ENCODE peak calls at places on chromosomes 13 and 19, in eight cellular contexts. V is heart left ventricle, B is uterus, R is Peyer's patch, D is IMR-90, O is tibial nerve, Q is adrenal gland, Y is testis. G is an unnamed sample.
A peak's percentile ranks its signal among the peaks of the same experiment; 100 is the strongest.

GRCh38 chr13:33123066-33123940 is 107.1 kb downstream of the KL start:
- DNase-seq in Q (peak; percentile 67), R (no peak), D (peak; percentile 53), Y (peak; percentile 49), V (peak; percentile 74), O (no peak), B (no peak), G (peak; percentile 65)

GRCh38 chr19:49056101-49056901 is 1.2 kb downstream of the CGB7 start:
- DNase-seq in D (peak; percentile 28), V (peak; percentile 60), B (peak; percentile 28), R (peak; percentile 45), O (peak; percentile 25), Q (no peak), Y (peak; percentile 71), G (peak; percentile 54)

GRCh38 chr13:73984949-73985691 is 149.1 kb downstream of the KLF12 start:
- DNase-seq in B (no peak), R (peak; percentile 37), D (no peak), Q (no peak), V (peak; percentile 32), O (no peak), Y (no peak), G (no peak)

GRCh38 chr13:37288057-37288720 is 182.7 kb upstream of the CSNK1A1L start:
- DNase-seq in R (no peak), O (no peak), Q (no peak), B (no peak), V (no peak), Y (no peak), D (no peak), G (no peak)

GRCh38 chr13:109336730-109337129 is 449.7 kb downstream of the IRS2 start:
- DNase-seq in O (no peak), Q (no peak), B (no peak), Y (no peak), R (no peak), V (no peak), D (peak; percentile 85), G (no peak)

GRCh38 chr13:100506154-100506553 is 82.4 kb downstream of the GGACT start:
- DNase-seq in V (no peak), Q (no peak), Y (no peak), O (no peak), B (no peak), D (no peak), R (no peak), G (no peak)

GRCh38 chr13:96967248-96967745 is 27.0 kb downstream of the OXGR1 start:
- DNase-seq in R (no peak), Y (no peak), O (no peak), Q (no peak), D (no peak), B (no peak), V (no peak), G (no peak)

GRCh38 chr13:70856706-70857105 is 748.5 kb upstream of the KLHL1 start:
- DNase-seq in Y (no peak), O (no peak), R (no peak), V (no peak), Q (no peak), D (no peak), B (no peak), G (no peak)

GRCh38 chr13:21014666-21015170 is 46.7 kb downstream of the LATS2 start:
- DNase-seq in B (no peak), Q (peak; percentile 82), R (no peak), Y (no peak), O (no peak), D (peak; percentile 91), V (peak; percentile 77), G (no peak)

GRCh38 chr19:10269333-10270179 is 1.4 kb upstream of the ICAM1 start:
- DNase-seq in V (peak; percentile 91), Q (peak; percentile 79), O (peak; percentile 79), Y (peak; percentile 89), B (peak; percentile 82), R (peak; percentile 87), D (peak; percentile 65), G (peak; percentile 78)

GRCh38 chr13:75372517-75372916 is 109.5 kb downstream of the TBC1D4 start:
- DNase-seq in B (no peak), V (no peak), O (no peak), Y (no peak), Q (no peak), R (no peak), D (peak; percentile 62), G (no peak)

GRCh38 chr13:89920461-89920860 is 1427.0 kb upstream of the MIR17HG start:
- DNase-seq in V (no peak), Y (no peak), B (no peak), Q (no peak), O (no peak), D (no peak), R (no peak), G (no peak)

GRCh38 chr19:44653977-44654784 is 10.5 kb downstream of the PVR start:
- DNase-seq in Q (peak; percentile 82), B (peak; percentile 43), Y (peak; percentile 80), O (peak; percentile 61), V (peak; percentile 76), D (peak; percentile 43), R (peak; percentile 85), G (peak; percentile 80)

GRCh38 chr19:45676851-45677263 is 8.8 kb downstream of the GIPR start:
- DNase-seq in D (no peak), V (no peak), B (no peak), Y (no peak), O (no peak), R (peak; percentile 51), Q (no peak), G (peak; percentile 64)

GRCh38 chr13:30881931-30882899 is 23.9 kb upstream of the MEDAG start:
- DNase-seq in V (no peak), O (no peak), Q (no peak), R (no peak), Y (no peak), B (peak; percentile 32), D (no peak), G (no peak)

GRCh38 chr19:47471733-47472457 is at the start of gene SLC8A2:
- DNase-seq in D (peak; percentile 77), B (peak; percentile 87), R (no peak), Y (peak; percentile 82), O (no peak), Q (peak; percentile 50), V (peak; percentile 77), G (peak; percentile 83)

GRCh38 chr13:49996951-49997895 is at the start of gene TRIM13:
- DNase-seq in O (peak; percentile 92), Y (peak; percentile 94), V (peak; percentile 95), D (peak; percentile 88), R (peak; percentile 91), B (peak; percentile 90), Q (peak; percentile 86), G (peak; percentile 94)

GRCh38 chr13:50713849-50714248 is 129.6 kb downstream of the DLEU7 start:
- DNase-seq in Q (peak; percentile 39), Y (no peak), V (no peak), D (peak; percentile 59), O (no peak), B (no peak), R (no peak), G (no peak)

GRCh38 chr13:100040196-100040595 is 48.7 kb upstream of the PCCA start:
- DNase-seq in R (no peak), Y (no peak), O (no peak), B (no peak), D (no peak), V (no peak), Q (no peak), G (no peak)

GRCh38 chr19:40279761-40280607 is 5.2 kb downstream of the AKT2 start:
- DNase-seq in B (no peak), Q (no peak), V (no peak), D (no peak), R (no peak), O (no peak), Y (no peak), G (no peak)
- TF ChIP-seq POLR2A in B (no peak), Q (no peak), V (no peak), D (no peak), R (no peak), O (no peak), Y (no peak), G (no peak)

GRCh38 chr19:11324079-11324661 is 15.3 kb downstream of the RAB3D start:
- DNase-seq in D (peak; percentile 94), O (peak; percentile 51), R (peak; percentile 43), Q (peak; percentile 72), Y (peak; percentile 59), B (peak; percentile 91), V (peak; percentile 84), G (peak; percentile 56)

GRCh38 chr19:11322269-11323024 is 17.0 kb downstream of the RAB3D start:
- DNase-seq in D (peak; percentile 37), V (no peak), Y (no peak), R (no peak), Q (no peak), B (no peak), O (no peak), G (no peak)

GRCh38 chr19:11324748-11325389 is 14.6 kb downstream of the RAB3D start:
- DNase-seq in D (no peak), R (no peak), V (no peak), B (peak; percentile 50), Y (no peak), Q (no peak), O (no peak), G (no peak)

GRCh38 chr19:11323601-11324078 is 15.8 kb downstream of the RAB3D start:
- DNase-seq in B (no peak), R (no peak), D (no peak), O (no peak), V (no peak), Q (no peak), Y (no peak), G (no peak)

DNA sequence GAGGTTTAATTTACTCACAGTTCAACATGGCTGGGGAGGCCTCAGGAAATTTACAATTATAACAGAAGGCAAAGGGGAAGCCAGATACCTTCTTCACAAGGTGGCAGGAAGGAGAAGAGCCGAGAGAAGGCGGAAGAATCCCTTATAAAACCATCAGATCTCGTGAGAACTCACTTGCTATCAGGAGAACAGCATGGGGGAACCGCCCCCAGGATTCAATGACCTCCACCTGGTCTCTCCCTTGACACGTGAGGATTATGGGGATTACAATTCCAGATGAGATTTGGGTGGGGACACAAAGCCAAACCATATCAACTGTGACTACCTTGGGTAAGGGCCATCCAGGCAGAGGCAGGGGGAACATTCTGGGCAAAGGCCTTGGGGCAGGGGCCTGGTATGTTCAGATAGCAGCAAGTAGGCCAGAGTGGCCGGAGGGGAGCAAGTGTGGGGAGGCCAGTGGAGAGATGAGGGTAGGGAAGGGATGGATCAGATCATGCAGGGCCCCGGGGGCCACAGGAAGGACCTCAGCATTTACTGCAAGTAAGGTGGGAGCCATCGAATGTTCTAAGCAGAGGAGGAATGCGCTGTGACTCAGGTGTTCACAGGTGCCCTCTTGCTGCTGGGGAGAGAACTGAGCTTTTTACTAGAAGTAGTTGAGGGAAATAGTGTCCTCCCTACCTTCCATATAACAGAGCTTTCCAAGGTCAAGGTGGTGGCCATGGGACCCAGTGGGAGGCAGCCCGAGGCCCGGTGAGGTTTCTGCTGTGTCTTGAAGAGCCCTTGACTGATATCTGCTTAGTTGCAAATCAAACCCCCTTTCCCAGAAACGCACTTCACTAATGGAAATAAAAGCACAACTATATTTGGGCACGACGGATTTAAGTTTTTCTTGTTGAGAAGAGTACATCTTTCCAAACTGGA is 18.0 kb downstream of the RAB3D start:
- DNase-seq in R (no peak), Y (no peak), B (no peak), Q (no peak), V (no peak), O (no peak), D (no peak), G (no peak)
- TF ChIP-seq CTCF in R (no peak), Y (no peak), B (no peak), Q (no peak), V (no peak), O (no peak), D (no peak), G (no peak)

GRCh38 chr19:19275166-19275565 is 2.1 kb upstream of the TM6SF2 start:
- DNase-seq in B (no peak), R (no peak), Y (no peak), V (no peak), O (no peak), Q (no peak), D (no peak), G (no peak)
- TF ChIP-seq POLR2A in B (no peak), R (no peak), Y (no peak), V (no peak), O (no peak), Q (no peak), D (no peak), G (no peak)

GRCh38 chr13:39655569-39656324 is at the start of gene COG6:
- DNase-seq in R (peak; percentile 88), Y (peak; percentile 93), D (peak; percentile 80), O (peak; percentile 73), Q (peak; percentile 87), B (peak; percentile 87), V (peak; percentile 94), G (peak; percentile 89)
- TF ChIP-seq CTCF in R (no peak), Y (no peak), D (no peak), O (peak; percentile 24), Q (no peak), B (peak; percentile 34), V (peak; percentile 41), G (no peak)